ENCODE peak calls at places on chromosomes 3 and 15, in four cellular contexts. F is D341Med; Q is activated gamma-delta T cell treated with anti-CD3 and anti-CD28 coated beads, Interleukin-2, amount 50 U/mL, for 16 hours; A is thyroid gland. N is an unnamed sample.

GRCh38 chr3:177448987-177449975 is 252.0 kb upstream of the TBL1XR1 start:
- DNase-seq in A (peak; percentile 37), Q (no peak), F (no peak), N (peak; percentile 84)

GRCh38 chr3:51938780-51939425 is 2.8 kb downstream of the RRP9 start:
- DNase-seq in Q (no peak), F (no peak), A (no peak), N (peak; percentile 49)

GRCh38 chr15:36361351-36361870 is 218.0 kb upstream of the CDIN1 start:
- DNase-seq in Q (no peak), F (no peak), A (no peak), N (no peak)

GRCh38 chr3:190318666-190319065 is 3.6 kb downstream of the CLDN1 start:
- DNase-seq in F (no peak), A (no peak), Q (no peak), N (no peak)

GRCh38 chr3:16052964-16053363 is 121.5 kb upstream of the GALNT15 start:
- DNase-seq in A (no peak), F (no peak), Q (no peak), N (no peak)

GRCh38 chr3:64684715-64685261 is 3.0 kb downstream of the ADAMTS9 start:
- DNase-seq in F (no peak), Q (no peak), A (peak; percentile 39), N (no peak)

GRCh38 chr3:8095724-8096123 is 405.9 kb upstream of the LMCD1 start:
- DNase-seq in Q (no peak), A (no peak), F (peak; percentile 49), N (no peak)

GRCh38 chr3:159236306-159236705 is 434.5 kb downstream of the MFSD1 start:
- DNase-seq in Q (no peak), F (no peak), A (no peak), N (no peak)

GRCh38 chr15:68374346-68374745 is 57.6 kb downstream of the ITGA11 start:
- DNase-seq in F (no peak), Q (no peak), A (no peak), N (no peak)

GRCh38 chr3:46932455-46933225 is 43.9 kb downstream of the CCDC12 start:
- DNase-seq in A (peak; percentile 75), F (no peak), Q (no peak), N (no peak)

GRCh38 chr3:134916276-134916961 is 121.4 kb downstream of the EPHB1 start:
- DNase-seq in Q (no peak), A (no peak), F (no peak), N (no peak)

GRCh38 chr15:55909036-55909811 is 84.2 kb downstream of the NEDD4 start:
- DNase-seq in Q (no peak), A (no peak), F (no peak), N (no peak)

GRCh38 chr3:46100812-46101211 is 73.5 kb upstream of the XCR1 start:
- DNase-seq in A (no peak), Q (no peak), F (no peak), N (peak; percentile 26)

GRCh38 chr3:58093573-58094195 is 85.5 kb downstream of the FLNB start:
- DNase-seq in A (no peak), Q (no peak), F (no peak), N (no peak)

GRCh38 chr3:157174265-157174615 is 14.3 kb upstream of the CCNL1 start:
- DNase-seq in F (no peak), A (peak; percentile 38), Q (no peak), N (no peak)

GRCh38 chr15:77028451-77029165 is 33.7 kb downstream of the PSTPIP1 start:
- DNase-seq in Q (no peak), A (no peak), F (no peak), N (peak; percentile 58)

GRCh38 chr3:13574083-13574797 is 25.3 kb downstream of the FBLN2 start:
- DNase-seq in Q (no peak), A (no peak), F (no peak), N (no peak)

GRCh38 chr15:79900087-79900486 is 3.3 kb upstream of the MTHFS start:
- DNase-seq in A (no peak), Q (no peak), F (no peak), N (no peak)